ENCODE peak calls at places on chromosomes 16 and 17, in six cellular contexts. E, V, L, O, X and W are unnamed samples.

GRCh38 chr17:62692159-62692651 is 64.7 kb downstream of the MRC2 start:
- DNase-seq in E (no peak), V (no peak), L (no peak), O (no peak), X (no peak), W (no peak)

GRCh38 chr16:15993946-15994665 is 44.7 kb downstream of the ABCC1 start:
- DNase-seq in X (no peak), E (peak; percentile 34), O (no peak), V (no peak), L (no peak), W (no peak)

GRCh38 chr17:3979276-3979583 is 15.0 kb upstream of the ATP2A3 start:
- DNase-seq in L (no peak), O (no peak), X (no peak), E (no peak), V (peak; percentile 36), W (no peak)

GRCh38 chr16:11557811-11558210 is 28.9 kb downstream of the LITAF start:
- DNase-seq in V (no peak), E (no peak), X (no peak), L (no peak), O (no peak), W (no peak)

GRCh38 chr16:20404637-20405036 is at the start of gene PDILT:
- DNase-seq in L (no peak), V (no peak), O (no peak), E (no peak), X (no peak), W (no peak)

GRCh38 chr17:15398291-15398690 is 56.9 kb upstream of the TEKT3 start:
- DNase-seq in X (no peak), V (no peak), L (no peak), O (no peak), E (peak; percentile 90), W (no peak)

GRCh38 chr17:28710948-28711722 is 553 bp downstream of the PROCA1 start:
- DNase-seq in O (peak; percentile 96), E (peak; percentile 96), L (peak; percentile 98), V (peak; percentile 96), X (peak; percentile 90), W (peak; percentile 95)

GRCh38 chr16:28839004-28839639 is 7.0 kb downstream of the TUFM start:
- DNase-seq in E (no peak), V (no peak), X (no peak), L (no peak), O (no peak), W (no peak)

GRCh38 chr17:61235821-61236197 is 163.8 kb upstream of the TBX2 start:
- DNase-seq in E (no peak), O (no peak), L (peak; percentile 36), V (no peak), X (no peak), W (no peak)

GRCh38 chr16:81967358-81967757 is 43.9 kb downstream of the SDR42E1 start:
- DNase-seq in O (no peak), L (no peak), E (no peak), X (no peak), V (no peak), W (no peak)

GRCh38 chr17:78596871-78597635 is 19.9 kb upstream of the DNAH17 start:
- DNase-seq in X (no peak), V (no peak), E (no peak), O (no peak), L (no peak), W (no peak)

GRCh38 chr16:22253272-22253671 is 43.9 kb upstream of the POLR3E start:
- DNase-seq in X (no peak), L (no peak), V (no peak), E (no peak), O (no peak), W (no peak)

GRCh38 chr17:77164483-77165030 is 23.8 kb downstream of the SEC14L1 start:
- DNase-seq in X (no peak), V (no peak), L (peak; percentile 76), O (no peak), E (peak; percentile 47), W (no peak)

GRCh38 chr17:31190351-31190750 is 95.6 kb downstream of the NF1 start:
- DNase-seq in E (no peak), X (no peak), O (no peak), V (no peak), L (no peak), W (no peak)

GRCh38 chr16:75392911-75393310 is 40.4 kb downstream of the CFDP1 start:
- DNase-seq in L (no peak), X (no peak), E (no peak), V (no peak), O (no peak), W (no peak)

GRCh38 chr17:27247071-27247957 is 46.6 kb upstream of the WSB1 start:
- DNase-seq in E (peak; percentile 93), X (no peak), L (no peak), V (no peak), O (no peak), W (no peak)

GRCh38 chr17:46832306-46832895 is 13.9 kb upstream of the WNT3 start:
- DNase-seq in X (no peak), E (no peak), O (no peak), V (no peak), L (no peak), W (no peak)

GRCh38 chr16:1309888-1310831 is 724 bp downstream of the UBE2I start:
- DNase-seq in E (no peak), X (peak; percentile 31), L (no peak), V (peak; percentile 87), O (no peak), W (no peak)

GRCh38 chr17:74010903-74011302 is 192.6 kb upstream of the RPL38 start:
- DNase-seq in V (no peak), X (no peak), E (no peak), L (no peak), O (no peak), W (no peak)

GRCh38 chr16:85395207-85395912 is 217.8 kb upstream of the GSE1 start:
- DNase-seq in O (peak; percentile 81), V (no peak), X (no peak), L (no peak), E (peak; percentile 98), W (peak; percentile 68)